ENCODE peak calls at places on chromosome 2, in eight cellular contexts. I, C, F, Z, O, N, B and W are unnamed samples. For H3K4me1, the result is how much of the 10 kb centered on the place peaks cover.

GRCh38 chr2:144137705-144138428 is 382.1 kb downstream of the ZEB2 start:
- DNase-seq in I (no peak), C (no peak), F (no peak), Z (no peak), O (no peak), N (no peak), B (no peak), W (no peak)

GRCh38 chr2:147860009-147860408 is 15.2 kb downstream of the ACVR2A start:
- DNase-seq in I (no peak), C (peak), F (no peak), Z (no peak), O (no peak), N (no peak), B (no peak), W (no peak)

GRCh38 chr2:8980096-8980495 is 23.4 kb downstream of the MBOAT2 start:
- DNase-seq in I (no peak), C (no peak), F (no peak), Z (no peak), O (no peak), N (no peak), B (no peak), W (no peak)

GRCh38 chr2:120293123-120293990 is 40.7 kb downstream of the RALB start:
- DNase-seq in I (no peak), C (no peak), F (no peak), Z (no peak), O (no peak), N (no peak), B (no peak), W (no peak)

GRCh38 chr2:121471571-121472464 is 58.9 kb upstream of the RNU4ATAC start:
- DNase-seq in I (no peak), C (peak), F (no peak), Z (no peak), O (no peak), N (peak), B (no peak), W (no peak)

GRCh38 chr2:65658253-65658652 is 225.9 kb upstream of the SPRED2 start:
- DNase-seq in I (no peak), C (no peak), F (no peak), Z (no peak), O (no peak), N (no peak), B (no peak), W (no peak)

GRCh38 chr2:203280428-203281064 is 41.7 kb downstream of the CYP20A1 start:
- DNase-seq in I (no peak), C (no peak), F (no peak), Z (no peak), O (peak), N (peak), B (no peak), W (no peak)

GRCh38 chr2:23673830-23674679 is 252.9 kb downstream of the ATAD2B start:
- DNase-seq in I (no peak), C (peak), F (no peak), Z (no peak), O (no peak), N (no peak), B (no peak), W (no peak)

GRCh38 chr2:133812826-133813617 is 244.8 kb upstream of the NCKAP5 start:
- DNase-seq in I (no peak), C (no peak), F (no peak), Z (no peak), O (peak), N (peak), B (no peak), W (no peak)

GRCh38 chr2:11996618-11997017 is 250.2 kb downstream of the LPIN1 start:
- DNase-seq in I (no peak), C (no peak), F (no peak), Z (no peak), O (no peak), N (no peak), B (no peak), W (no peak)

GRCh38 chr2:173187911-173188788 is 112.5 kb downstream of the MAP3K20 start:
- DNase-seq in I (no peak), C (no peak), F (no peak), Z (no peak), O (no peak), N (no peak), B (no peak), W (no peak)

GRCh38 chr2:7168012-7168411 is 250.8 kb downstream of the RNF144A start:
- DNase-seq in I (no peak), C (no peak), F (no peak), Z (no peak), O (no peak), N (no peak), B (no peak), W (no peak)

GRCh38 chr2:20501974-20502373 is 55.1 kb downstream of the RHOB start:
- DNase-seq in I (no peak), C (no peak), F (no peak), Z (no peak), O (no peak), N (peak), B (no peak), W (no peak)

GRCh38 chr2:50863218-50863617 is 168.7 kb downstream of the NRXN1 start:
- DNase-seq in I (no peak), C (no peak), F (no peak), Z (no peak), O (no peak), N (no peak), B (no peak), W (no peak)

GRCh38 chr2:72144746-72145657 is 2.7 kb downstream of the CYP26B1 start:
- DNase-seq in I (peak), C (peak), F (peak), Z (peak), O (peak), N (peak), B (no peak), W (peak)
- H3K4me1 ChIP-seq in I (under half), C (under half), F (under half), Z (half or more), O (under half), N (under half), B (under half), W (half or more)

GRCh38 chr2:238853218-238853617 is 5.3 kb downstream of the TWIST2 start:
- DNase-seq in I (no peak), C (no peak), F (no peak), Z (no peak), O (no peak), N (no peak), B (no peak), W (no peak)

GRCh38 chr2:238851751-238852150 is 3.9 kb downstream of the TWIST2 start:
- DNase-seq in I (no peak), C (no peak), F (no peak), Z (no peak), O (no peak), N (no peak), B (no peak), W (no peak)

GRCh38 chr2:238853724-238854123 is 5.8 kb downstream of the TWIST2 start:
- DNase-seq in I (no peak), C (no peak), F (no peak), Z (no peak), O (no peak), N (no peak), B (no peak), W (no peak)

GRCh38 chr2:238851026-238851425 is 3.1 kb downstream of the TWIST2 start:
- DNase-seq in I (no peak), C (no peak), F (no peak), Z (no peak), O (no peak), N (no peak), B (no peak), W (no peak)

GRCh38 chr2:238852186-238852869 is 4.4 kb downstream of the TWIST2 start:
- DNase-seq in I (no peak), C (no peak), F (no peak), Z (no peak), O (no peak), N (no peak), B (no peak), W (no peak)
- TF ChIP-seq POLR2AphosphoS5 in I (no peak), C (no peak), F (no peak), Z (no peak), O (no peak), N (no peak), B (no peak), W (no peak)

GRCh38 chr2:189560273-189560586 is 20.4 kb downstream of the SLC40A1 start:
- DNase-seq in I (no peak), C (no peak), F (no peak), Z (no peak), O (no peak), N (no peak), B (no peak), W (no peak)

GRCh38 chr2:189557373-189557772 is 23.2 kb downstream of the SLC40A1 start:
- DNase-seq in I (no peak), C (no peak), F (no peak), Z (no peak), O (no peak), N (no peak), B (no peak), W (no peak)

GRCh38 chr2:189561371-189561948 is 19.1 kb downstream of the SLC40A1 start:
- DNase-seq in I (no peak), C (no peak), F (no peak), Z (no peak), O (no peak), N (no peak), B (no peak), W (no peak)

GRCh38 chr2:189558516-189559263 is 21.9 kb downstream of the SLC40A1 start:
- DNase-seq in I (no peak), C (peak), F (no peak), Z (no peak), O (no peak), N (no peak), B (no peak), W (no peak)

GRCh38 chr2:189559579-189560272 is 20.9 kb downstream of the SLC40A1 start:
- DNase-seq in I (no peak), C (no peak), F (no peak), Z (no peak), O (no peak), N (peak), B (no peak), W (no peak)
- H3K4me1 ChIP-seq in I (under half), C (under half), F (under half), Z (half or more), O (under half), N (under half), B (under half), W (under half)

GRCh38 chr2:231642631-231643493 is 50.2 kb downstream of the TEX44 start:
- DNase-seq in I (peak), C (no peak), F (no peak), Z (peak), O (peak), N (peak), B (peak), W (peak)
- TF ChIP-seq POLR2AphosphoS5 in I (peak), C (no peak), F (no peak), Z (peak), O (peak), N (peak), B (no peak), W (peak)

GRCh38 chr2:200383380-200384110 is 77.1 kb downstream of the SPATS2L start:
- DNase-seq in I (no peak), C (peak), F (no peak), Z (no peak), O (no peak), N (peak), B (peak), W (no peak)
- H3K4me1 ChIP-seq in I (under half), C (half or more), F (under half), Z (under half), O (under half), N (under half), B (under half), W (under half)